ENCODE peak calls at places on chromosomes 1 and 21, in seven cellular contexts. O is nephron progenitor cell, V is B cell, H is astrocyte of the cerebellum, G is endothelial cell, W is astrocyte of the spinal cord, N is pancreas. Y is an unnamed sample.

GRCh38 chr1:182833271-182833670 is 5.9 kb upstream of the DHX9 start:
- DNase-seq in V (no peak), H (no peak), G (no peak), W (peak), O (no peak), N (no peak), Y (no peak)

GRCh38 chr1:215833936-215834729 is 267.0 kb downstream of the KCTD3 start:
- DNase-seq in G (no peak), W (no peak), N (no peak), O (no peak), V (no peak), H (no peak), Y (no peak)

GRCh38 chr1:55049914-55050278 is 10.5 kb downstream of the PCSK9 start:
- DNase-seq in O (no peak), V (no peak), W (peak), G (no peak), H (no peak), N (no peak), Y (no peak)

GRCh38 chr1:2107586-2108212 is 57.5 kb downstream of the PRKCZ start:
- DNase-seq in V (no peak), W (no peak), G (no peak), O (no peak), H (no peak), N (no peak), Y (no peak)

GRCh38 chr1:5554111-5554510 is 438.1 kb downstream of the NPHP4 start:
- DNase-seq in G (no peak), V (no peak), O (no peak), H (no peak), W (no peak), N (no peak), Y (no peak)

GRCh38 chr1:199490804-199491527 is 536.5 kb upstream of the NR5A2 start:
- DNase-seq in W (peak), O (no peak), N (no peak), G (no peak), H (peak), V (no peak), Y (no peak)

GRCh38 chr1:88727205-88727604 is 43.1 kb downstream of the PKN2 start:
- DNase-seq in O (no peak), G (no peak), W (no peak), N (no peak), H (no peak), V (no peak), Y (no peak)

GRCh38 chr1:209585672-209586071 is 2.2 kb downstream of the CAMK1G start:
- DNase-seq in H (no peak), W (peak), N (peak), V (no peak), O (peak), G (peak), Y (no peak)

DNA sequence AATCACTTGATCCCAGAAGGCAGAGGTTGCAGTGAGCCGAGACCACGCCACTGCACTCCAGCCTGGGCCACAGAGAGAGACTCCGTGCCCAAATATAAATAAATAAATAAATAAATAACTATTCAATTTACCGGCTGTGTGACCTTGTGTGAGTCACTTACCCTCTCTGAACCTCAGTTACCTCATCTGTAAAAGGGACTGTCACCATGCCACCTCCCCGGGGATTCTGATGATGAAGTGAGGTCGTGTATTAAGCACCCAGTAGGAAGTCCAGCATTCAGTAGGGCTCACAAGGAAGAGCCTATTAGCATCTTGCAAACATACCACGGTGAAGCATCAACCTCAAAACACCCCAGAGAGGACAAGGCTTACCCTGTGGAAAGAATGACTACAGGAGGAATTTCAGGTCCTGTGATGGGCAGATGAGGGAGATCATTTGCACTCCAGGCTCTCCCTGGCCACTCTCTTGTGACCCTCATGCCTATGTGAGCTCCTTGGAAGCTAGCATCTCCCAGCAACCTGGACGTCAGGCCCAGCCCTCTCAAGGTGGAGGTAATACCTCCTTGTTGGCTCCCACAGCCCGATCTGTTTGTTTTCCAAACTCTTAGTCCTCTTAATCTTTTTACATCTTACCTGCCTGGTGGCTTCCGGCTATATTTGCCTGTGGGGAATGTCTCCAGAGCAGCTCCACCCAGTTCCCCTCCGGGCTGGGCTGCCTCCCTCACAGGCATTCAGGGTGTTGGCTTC is 7.6 kb upstream of the C1QA start:
- DNase-seq in W (no peak), H (no peak), V (no peak), O (no peak), N (no peak), G (no peak), Y (no peak)
- TF ChIP-seq CTCF in W (no peak), H (no peak), V (no peak), O (no peak), N (no peak), G (no peak), Y (no peak)

GRCh38 chr1:229420765-229421164 is 13.1 kb downstream of the ACTA1 start:
- DNase-seq in V (no peak), O (no peak), G (no peak), N (no peak), H (no peak), W (no peak), Y (peak)
- TF ChIP-seq CTCF in V (no peak), O (no peak), G (no peak), N (no peak), H (no peak), W (no peak), Y (peak)

GRCh38 chr21:34687065-34687464 is 18.3 kb downstream of the CLIC6 start:
- DNase-seq in V (no peak), W (no peak), N (no peak), G (no peak), O (no peak), H (no peak), Y (no peak)

GRCh38 chr21:34690793-34691175 is 22.0 kb downstream of the CLIC6 start:
- DNase-seq in W (no peak), N (no peak), G (no peak), H (no peak), O (no peak), V (no peak), Y (no peak)

GRCh38 chr21:34690041-34690792 is 21.4 kb downstream of the CLIC6 start:
- DNase-seq in V (no peak), O (no peak), G (no peak), N (no peak), H (no peak), W (no peak), Y (no peak)

GRCh38 chr21:34688715-34689114 is 19.9 kb downstream of the CLIC6 start:
- DNase-seq in O (no peak), N (no peak), G (no peak), W (no peak), H (no peak), V (no peak), Y (no peak)

DNA sequence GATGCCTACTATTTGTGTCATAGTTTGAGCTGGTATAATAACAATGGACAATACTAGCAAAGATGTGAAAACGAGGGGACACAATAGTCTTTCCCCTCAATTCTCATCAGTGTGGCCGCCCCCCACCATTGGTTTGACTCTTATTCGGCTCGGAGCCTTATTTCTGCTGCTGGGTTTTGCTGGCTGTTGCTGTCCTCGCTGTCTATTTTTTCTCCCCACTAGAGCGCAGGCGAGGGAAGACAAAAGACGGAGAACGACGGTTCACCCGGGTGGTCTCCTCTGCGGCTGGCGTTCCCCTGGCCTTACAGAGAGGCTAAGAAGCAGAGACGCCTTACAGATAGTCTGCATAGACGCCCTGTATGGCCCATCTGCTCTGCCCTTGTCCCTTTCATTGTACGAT is 19.4 kb downstream of the CLIC6 start:
- DNase-seq in N (no peak), H (no peak), O (no peak), V (no peak), W (peak), G (peak), Y (no peak)
- TF ChIP-seq CTCF in N (peak), H (no peak), O (no peak), V (no peak), W (peak), G (peak), Y (peak)

GRCh38 chr1:192544983-192545393 is 30.6 kb upstream of the RGS1 start:
- DNase-seq in G (no peak), V (no peak), O (no peak), H (peak), N (no peak), W (peak), Y (no peak)

GRCh38 chr1:192546596-192547199 is 28.9 kb upstream of the RGS1 start:
- DNase-seq in O (no peak), G (no peak), N (no peak), V (no peak), W (no peak), H (no peak), Y (no peak)

GRCh38 chr1:192543445-192543844 is 32.1 kb upstream of the RGS1 start:
- DNase-seq in O (no peak), H (no peak), G (no peak), N (no peak), W (no peak), V (no peak), Y (no peak)

GRCh38 chr1:192550922-192551534 is 24.5 kb upstream of the RGS1 start:
- DNase-seq in G (no peak), W (peak), H (peak), O (no peak), N (no peak), V (no peak), Y (no peak)

GRCh38 chr1:192545781-192546521 is 29.6 kb upstream of the RGS1 start:
- DNase-seq in G (no peak), W (no peak), H (no peak), O (no peak), V (no peak), N (no peak), Y (no peak)
- TF ChIP-seq CTCF in G (peak), W (no peak), H (no peak), O (peak), V (peak), N (peak), Y (no peak)

GRCh38 chr1:58109646-58110200 is 436.8 kb downstream of the OMA1 start:
- DNase-seq in G (no peak), N (no peak), W (no peak), V (no peak), O (no peak), H (no peak), Y (no peak)

GRCh38 chr1:58107943-58108342 is 438.6 kb downstream of the OMA1 start:
- DNase-seq in O (no peak), W (no peak), N (no peak), H (no peak), V (no peak), G (no peak), Y (no peak)

GRCh38 chr1:58104960-58105359 is 441.6 kb downstream of the OMA1 start:
- DNase-seq in H (no peak), N (no peak), G (no peak), V (no peak), O (no peak), W (no peak), Y (no peak)

GRCh38 chr1:58108783-58109182 is 437.7 kb downstream of the OMA1 start:
- DNase-seq in V (no peak), W (no peak), O (no peak), N (no peak), G (no peak), H (no peak), Y (no peak)
- TF ChIP-seq CTCF in V (no peak), W (no peak), O (no peak), N (no peak), G (no peak), H (no peak), Y (no peak)